ENCODE peak calls at places on chromosomes 5 and 9, in seven cellular contexts. One of them, this sample, is unnamed.

GRCh38 chr5:126363658-126364057 is 59.6 kb upstream of the GRAMD2B start:
- DNase-seq in astrocyte of the spinal cord: no peak
- DNase-seq in NCI-H1092 treated with DMSO at 0.1 percent for 48 hours: no peak
- DNase-seq in activated naive CD4-positive, alpha-beta T cell treated with anti-CD3 and anti-CD28 coated beads for 36 hours: no peak
- DNase-seq in G401: no peak
- DNase-seq in aorta: no peak
- DNase-seq in neural crest cell: no peak
- DNase-seq in this sample: no peak

GRCh38 chr9:94018628-94019027 is 63.5 kb upstream of the BARX1 start:
- DNase-seq in neural crest cell: no peak
- DNase-seq in NCI-H1092 treated with DMSO at 0.1 percent for 48 hours: no peak
- DNase-seq in G401: peak; percentile 32
- DNase-seq in activated naive CD4-positive, alpha-beta T cell treated with anti-CD3 and anti-CD28 coated beads for 36 hours: no peak
- DNase-seq in astrocyte of the spinal cord: peak; percentile 53
- DNase-seq in aorta: no peak
- DNase-seq in this sample: no peak

GRCh38 chr5:142561486-142562097 is 124.3 kb downstream of the FGF1 start:
- DNase-seq in G401: no peak
- DNase-seq in aorta: no peak
- DNase-seq in neural crest cell: no peak
- DNase-seq in astrocyte of the spinal cord: peak; percentile 75
- DNase-seq in activated naive CD4-positive, alpha-beta T cell treated with anti-CD3 and anti-CD28 coated beads for 36 hours: no peak
- DNase-seq in NCI-H1092 treated with DMSO at 0.1 percent for 48 hours: no peak
- DNase-seq in this sample: no peak

GRCh38 chr5:57155033-57155432 is 18.8 kb upstream of the GPBP1 start:
- DNase-seq in neural crest cell: no peak
- DNase-seq in NCI-H1092 treated with DMSO at 0.1 percent for 48 hours: no peak
- DNase-seq in aorta: no peak
- DNase-seq in G401: no peak
- DNase-seq in astrocyte of the spinal cord: no peak
- DNase-seq in activated naive CD4-positive, alpha-beta T cell treated with anti-CD3 and anti-CD28 coated beads for 36 hours: no peak
- DNase-seq in this sample: no peak

GRCh38 chr9:37999501-38000189 is 69.4 kb downstream of the SHB start:
- DNase-seq in activated naive CD4-positive, alpha-beta T cell treated with anti-CD3 and anti-CD28 coated beads for 36 hours: no peak
- DNase-seq in neural crest cell: no peak
- DNase-seq in NCI-H1092 treated with DMSO at 0.1 percent for 48 hours: peak; percentile 63
- DNase-seq in G401: peak; percentile 21
- DNase-seq in aorta: peak; percentile 51
- DNase-seq in astrocyte of the spinal cord: no peak
- DNase-seq in this sample: peak; percentile 87

GRCh38 chr9:105038057-105038456 is 110.1 kb upstream of the ABCA1 start:
- DNase-seq in G401: no peak
- DNase-seq in activated naive CD4-positive, alpha-beta T cell treated with anti-CD3 and anti-CD28 coated beads for 36 hours: no peak
- DNase-seq in neural crest cell: no peak
- DNase-seq in aorta: no peak
- DNase-seq in astrocyte of the spinal cord: no peak
- DNase-seq in NCI-H1092 treated with DMSO at 0.1 percent for 48 hours: no peak
- DNase-seq in this sample: no peak

GRCh38 chr9:127123239-127123935 is 952 bp upstream of the ANGPTL2 start:
- DNase-seq in astrocyte of the spinal cord: no peak
- DNase-seq in G401: peak; percentile 82
- DNase-seq in activated naive CD4-positive, alpha-beta T cell treated with anti-CD3 and anti-CD28 coated beads for 36 hours: no peak
- DNase-seq in NCI-H1092 treated with DMSO at 0.1 percent for 48 hours: peak; percentile 35
- DNase-seq in neural crest cell: no peak
- DNase-seq in aorta: no peak
- DNase-seq in this sample: no peak

GRCh38 chr9:36499156-36499886 is 73.4 kb upstream of the MELK start:
- DNase-seq in neural crest cell: peak; percentile 34
- DNase-seq in astrocyte of the spinal cord: no peak
- DNase-seq in G401: no peak
- DNase-seq in aorta: no peak
- DNase-seq in NCI-H1092 treated with DMSO at 0.1 percent for 48 hours: peak; percentile 96
- DNase-seq in activated naive CD4-positive, alpha-beta T cell treated with anti-CD3 and anti-CD28 coated beads for 36 hours: no peak
- DNase-seq in this sample: no peak

GRCh38 chr5:121919091-121919490 is 42.7 kb upstream of the SRFBP1 start:
- DNase-seq in aorta: no peak
- DNase-seq in NCI-H1092 treated with DMSO at 0.1 percent for 48 hours: no peak
- DNase-seq in activated naive CD4-positive, alpha-beta T cell treated with anti-CD3 and anti-CD28 coated beads for 36 hours: no peak
- DNase-seq in astrocyte of the spinal cord: no peak
- DNase-seq in G401: no peak
- DNase-seq in neural crest cell: no peak
- DNase-seq in this sample: no peak

GRCh38 chr5:176466245-176466871 is 18.2 kb downstream of the FAF2 start:
- DNase-seq in aorta: no peak
- DNase-seq in astrocyte of the spinal cord: peak; percentile 33
- DNase-seq in NCI-H1092 treated with DMSO at 0.1 percent for 48 hours: no peak
- DNase-seq in G401: no peak
- DNase-seq in neural crest cell: no peak
- DNase-seq in activated naive CD4-positive, alpha-beta T cell treated with anti-CD3 and anti-CD28 coated beads for 36 hours: no peak
- DNase-seq in this sample: peak; percentile 28

GRCh38 chr5:157025093-157025698 is 33.7 kb downstream of the HAVCR1 start:
- DNase-seq in G401: no peak
- DNase-seq in neural crest cell: no peak
- DNase-seq in NCI-H1092 treated with DMSO at 0.1 percent for 48 hours: no peak
- DNase-seq in aorta: no peak
- DNase-seq in astrocyte of the spinal cord: no peak
- DNase-seq in activated naive CD4-positive, alpha-beta T cell treated with anti-CD3 and anti-CD28 coated beads for 36 hours: peak; percentile 86
- DNase-seq in this sample: no peak

GRCh38 chr5:139137703-139138102 is 60.5 kb downstream of the SIL1 start:
- DNase-seq in G401: peak; percentile 57
- DNase-seq in aorta: no peak
- DNase-seq in activated naive CD4-positive, alpha-beta T cell treated with anti-CD3 and anti-CD28 coated beads for 36 hours: no peak
- DNase-seq in astrocyte of the spinal cord: peak; percentile 32
- DNase-seq in neural crest cell: no peak
- DNase-seq in NCI-H1092 treated with DMSO at 0.1 percent for 48 hours: peak; percentile 31
- DNase-seq in this sample: no peak

GRCh38 chr5:59007460-59008063 is 424.7 kb downstream of the RAB3C start:
- DNase-seq in neural crest cell: no peak
- DNase-seq in astrocyte of the spinal cord: peak; percentile 50
- DNase-seq in aorta: no peak
- DNase-seq in NCI-H1092 treated with DMSO at 0.1 percent for 48 hours: peak; percentile 41
- DNase-seq in activated naive CD4-positive, alpha-beta T cell treated with anti-CD3 and anti-CD28 coated beads for 36 hours: no peak
- DNase-seq in G401: peak; percentile 60
- DNase-seq in this sample: peak; percentile 63

GRCh38 chr5:159417170-159417569 is 86.9 kb upstream of the IL12B start:
- DNase-seq in neural crest cell: no peak
- DNase-seq in activated naive CD4-positive, alpha-beta T cell treated with anti-CD3 and anti-CD28 coated beads for 36 hours: no peak
- DNase-seq in astrocyte of the spinal cord: no peak
- DNase-seq in G401: no peak
- DNase-seq in NCI-H1092 treated with DMSO at 0.1 percent for 48 hours: no peak
- DNase-seq in aorta: no peak
- DNase-seq in this sample: no peak

GRCh38 chr9:134230092-134230941 is 66.0 kb upstream of the RNU6ATAC start:
- DNase-seq in G401: no peak
- DNase-seq in aorta: no peak
- DNase-seq in astrocyte of the spinal cord: no peak
- DNase-seq in NCI-H1092 treated with DMSO at 0.1 percent for 48 hours: peak; percentile 7
- DNase-seq in activated naive CD4-positive, alpha-beta T cell treated with anti-CD3 and anti-CD28 coated beads for 36 hours: no peak
- DNase-seq in neural crest cell: no peak
- DNase-seq in this sample: no peak

GRCh38 chr5:116088062-116088461 is 3.2 kb downstream of the COMMD10 start:
- DNase-seq in aorta: no peak
- DNase-seq in activated naive CD4-positive, alpha-beta T cell treated with anti-CD3 and anti-CD28 coated beads for 36 hours: no peak
- DNase-seq in astrocyte of the spinal cord: no peak
- DNase-seq in neural crest cell: no peak
- DNase-seq in NCI-H1092 treated with DMSO at 0.1 percent for 48 hours: no peak
- DNase-seq in G401: no peak
- DNase-seq in this sample: no peak

GRCh38 chr9:137123459-137123819 is 8.9 kb upstream of the DPP7 start:
- DNase-seq in aorta: no peak
- DNase-seq in G401: no peak
- DNase-seq in neural crest cell: no peak
- DNase-seq in NCI-H1092 treated with DMSO at 0.1 percent for 48 hours: no peak
- DNase-seq in activated naive CD4-positive, alpha-beta T cell treated with anti-CD3 and anti-CD28 coated beads for 36 hours: no peak
- DNase-seq in astrocyte of the spinal cord: no peak
- DNase-seq in this sample: no peak

GRCh38 chr5:81216152-81216551 is 17.0 kb upstream of the CKMT2 start:
- DNase-seq in activated naive CD4-positive, alpha-beta T cell treated with anti-CD3 and anti-CD28 coated beads for 36 hours: no peak
- DNase-seq in astrocyte of the spinal cord: no peak
- DNase-seq in G401: no peak
- DNase-seq in neural crest cell: no peak
- DNase-seq in NCI-H1092 treated with DMSO at 0.1 percent for 48 hours: no peak
- DNase-seq in aorta: no peak
- DNase-seq in this sample: no peak

GRCh38 chr5:143198332-143198731 is 205.2 kb downstream of the NR3C1 start:
- DNase-seq in aorta: no peak
- DNase-seq in neural crest cell: no peak
- DNase-seq in activated naive CD4-positive, alpha-beta T cell treated with anti-CD3 and anti-CD28 coated beads for 36 hours: no peak
- DNase-seq in astrocyte of the spinal cord: no peak
- DNase-seq in G401: no peak
- DNase-seq in NCI-H1092 treated with DMSO at 0.1 percent for 48 hours: no peak
- DNase-seq in this sample: no peak

GRCh38 chr9:76799481-76799880 is 35.2 kb downstream of the PCA3 start:
- DNase-seq in G401: no peak
- DNase-seq in astrocyte of the spinal cord: no peak
- DNase-seq in NCI-H1092 treated with DMSO at 0.1 percent for 48 hours: no peak
- DNase-seq in aorta: no peak
- DNase-seq in activated naive CD4-positive, alpha-beta T cell treated with anti-CD3 and anti-CD28 coated beads for 36 hours: no peak
- DNase-seq in neural crest cell: no peak
- DNase-seq in this sample: no peak

GRCh38 chr5:113043491-113043931 is 66.9 kb downstream of the DCP2 start:
- DNase-seq in G401: no peak
- DNase-seq in astrocyte of the spinal cord: peak; percentile 35
- DNase-seq in activated naive CD4-positive, alpha-beta T cell treated with anti-CD3 and anti-CD28 coated beads for 36 hours: peak; percentile 38
- DNase-seq in aorta: no peak
- DNase-seq in NCI-H1092 treated with DMSO at 0.1 percent for 48 hours: no peak
- DNase-seq in neural crest cell: peak; percentile 25
- DNase-seq in this sample: peak; percentile 12

GRCh38 chr9:135884328-135885035 is 22.9 kb downstream of the CAMSAP1 start:
- DNase-seq in aorta: no peak
- DNase-seq in astrocyte of the spinal cord: peak; percentile 58
- DNase-seq in neural crest cell: no peak
- DNase-seq in NCI-H1092 treated with DMSO at 0.1 percent for 48 hours: no peak
- DNase-seq in G401: peak; percentile 50
- DNase-seq in activated naive CD4-positive, alpha-beta T cell treated with anti-CD3 and anti-CD28 coated beads for 36 hours: no peak
- DNase-seq in this sample: peak; percentile 68

GRCh38 chr9:134783699-134784039 is 96.9 kb upstream of the FCN2 start:
- DNase-seq in G401: no peak
- DNase-seq in NCI-H1092 treated with DMSO at 0.1 percent for 48 hours: no peak
- DNase-seq in astrocyte of the spinal cord: no peak
- DNase-seq in aorta: no peak
- DNase-seq in neural crest cell: no peak
- DNase-seq in activated naive CD4-positive, alpha-beta T cell treated with anti-CD3 and anti-CD28 coated beads for 36 hours: no peak
- DNase-seq in this sample: no peak

GRCh38 chr5:83401122-83401620 is 70.4 kb upstream of the VCAN start:
- DNase-seq in aorta: no peak
- DNase-seq in neural crest cell: no peak
- DNase-seq in NCI-H1092 treated with DMSO at 0.1 percent for 48 hours: no peak
- DNase-seq in G401: no peak
- DNase-seq in activated naive CD4-positive, alpha-beta T cell treated with anti-CD3 and anti-CD28 coated beads for 36 hours: no peak
- DNase-seq in astrocyte of the spinal cord: no peak
- DNase-seq in this sample: no peak

GRCh38 chr5:32767948-32768427 is 56.9 kb downstream of the NPR3 start:
- DNase-seq in activated naive CD4-positive, alpha-beta T cell treated with anti-CD3 and anti-CD28 coated beads for 36 hours: no peak
- DNase-seq in astrocyte of the spinal cord: peak; percentile 84
- DNase-seq in G401: no peak
- DNase-seq in NCI-H1092 treated with DMSO at 0.1 percent for 48 hours: no peak
- DNase-seq in neural crest cell: no peak
- DNase-seq in aorta: peak; percentile 74
- DNase-seq in this sample: no peak

GRCh38 chr5:173890195-173890951 is 2.2 kb downstream of the CPEB4 start:
- DNase-seq in aorta: no peak
- DNase-seq in activated naive CD4-positive, alpha-beta T cell treated with anti-CD3 and anti-CD28 coated beads for 36 hours: no peak
- DNase-seq in NCI-H1092 treated with DMSO at 0.1 percent for 48 hours: peak; percentile 32
- DNase-seq in astrocyte of the spinal cord: peak; percentile 29
- DNase-seq in neural crest cell: no peak
- DNase-seq in G401: peak; percentile 79
- DNase-seq in this sample: peak; percentile 79

GRCh38 chr9:89935791-89936190 is 331.0 kb downstream of the GADD45G start:
- DNase-seq in NCI-H1092 treated with DMSO at 0.1 percent for 48 hours: no peak
- DNase-seq in aorta: no peak
- DNase-seq in G401: peak; percentile 75
- DNase-seq in neural crest cell: no peak
- DNase-seq in astrocyte of the spinal cord: no peak
- DNase-seq in activated naive CD4-positive, alpha-beta T cell treated with anti-CD3 and anti-CD28 coated beads for 36 hours: no peak
- DNase-seq in this sample: no peak

GRCh38 chr5:33340195-33340594 is 100.6 kb upstream of the TARS1 start:
- DNase-seq in aorta: no peak
- DNase-seq in neural crest cell: no peak
- DNase-seq in activated naive CD4-positive, alpha-beta T cell treated with anti-CD3 and anti-CD28 coated beads for 36 hours: no peak
- DNase-seq in NCI-H1092 treated with DMSO at 0.1 percent for 48 hours: no peak
- DNase-seq in astrocyte of the spinal cord: no peak
- DNase-seq in G401: no peak
- DNase-seq in this sample: no peak

GRCh38 chr5:140325486-140325885 is 20.9 kb downstream of the HBEGF start:
- DNase-seq in neural crest cell: no peak
- DNase-seq in astrocyte of the spinal cord: no peak
- DNase-seq in activated naive CD4-positive, alpha-beta T cell treated with anti-CD3 and anti-CD28 coated beads for 36 hours: no peak
- DNase-seq in NCI-H1092 treated with DMSO at 0.1 percent for 48 hours: no peak
- DNase-seq in aorta: no peak
- DNase-seq in G401: no peak
- DNase-seq in this sample: no peak

GRCh38 chr5:149618581-149619248 is 37.4 kb downstream of the ARHGEF37 start:
- DNase-seq in neural crest cell: peak; percentile 36
- DNase-seq in astrocyte of the spinal cord: peak; percentile 73
- DNase-seq in NCI-H1092 treated with DMSO at 0.1 percent for 48 hours: peak; percentile 32
- DNase-seq in aorta: no peak
- DNase-seq in G401: peak; percentile 91
- DNase-seq in activated naive CD4-positive, alpha-beta T cell treated with anti-CD3 and anti-CD28 coated beads for 36 hours: peak; percentile 66
- DNase-seq in this sample: peak; percentile 66

This sample was measured in pons.